ENCODE peak calls at places on chromosomes 6 and 20, in ten cellular contexts. X, K, Y, U, H, T, M, V, R and E are unnamed samples.

GRCh38 chr6:146433881-146434741 is 109.5 kb upstream of the RAB32 start:
- DNase-seq in X (no peak), K (peak), Y (no peak), U (no peak), H (peak), T (no peak), M (no peak), V (no peak), R (no peak), E (peak)

GRCh38 chr6:30722280-30723112 is 2.3 kb downstream of the TUBB start:
- DNase-seq in X (peak), K (peak), Y (peak), U (peak), H (peak), T (peak), M (peak), V (peak), R (peak), E (peak)

GRCh38 chr6:4776967-4777925 is 1.0 kb downstream of the CDYL start:
- DNase-seq in X (peak), K (peak), Y (peak), U (no peak), H (peak), T (peak), M (peak), V (no peak), R (no peak), E (no peak)

GRCh38 chr6:166465671-166466087 is 82.9 kb upstream of the MPC1 start:
- DNase-seq in X (no peak), K (peak), Y (no peak), U (no peak), H (no peak), T (peak), M (no peak), V (no peak), R (peak), E (no peak)

GRCh38 chr6:17167327-17167979 is 65.6 kb downstream of the STMND1 start:
- DNase-seq in X (no peak), K (peak), Y (peak), U (peak), H (peak), T (peak), M (no peak), V (no peak), R (peak), E (peak)

GRCh38 chr6:13766201-13766634 is 48.1 kb downstream of the MCUR1 start:
- DNase-seq in X (no peak), K (peak), Y (no peak), U (no peak), H (peak), T (peak), M (peak), V (no peak), R (no peak), E (no peak)

GRCh38 chr6:37331047-37331446 is 22.7 kb upstream of the RNF8 start:
- DNase-seq in X (no peak), K (no peak), Y (no peak), U (no peak), H (no peak), T (no peak), M (no peak), V (no peak), R (no peak), E (no peak)

GRCh38 chr20:9220874-9221547 is 152.1 kb downstream of the PLCB4 start:
- DNase-seq in X (no peak), K (peak), Y (no peak), U (no peak), H (peak), T (peak), M (no peak), V (no peak), R (no peak), E (no peak)

GRCh38 chr6:44966449-44967091 is 361.6 kb upstream of the RUNX2 start:
- DNase-seq in X (no peak), K (peak), Y (no peak), U (no peak), H (peak), T (peak), M (no peak), V (no peak), R (no peak), E (no peak)

GRCh38 chr6:63436356-63436755 is 116.6 kb upstream of the LGSN start:
- DNase-seq in X (no peak), K (no peak), Y (no peak), U (no peak), H (no peak), T (no peak), M (no peak), V (no peak), R (no peak), E (no peak)

GRCh38 chr6:2028457-2029038 is 216.9 kb downstream of the GMDS start:
- DNase-seq in X (no peak), K (no peak), Y (peak), U (no peak), H (no peak), T (no peak), M (peak), V (no peak), R (no peak), E (no peak)

GRCh38 chr6:162856885-162857284 is 129.1 kb downstream of the PACRG start:
- DNase-seq in X (no peak), K (peak), Y (peak), U (peak), H (peak), T (peak), M (no peak), V (no peak), R (no peak), E (peak)
- TF ChIP-seq CTCF in X (no peak), K (peak), Y (peak), U (peak), H (peak), T (peak), M (no peak), V (peak), R (peak), E (peak)

DNA sequence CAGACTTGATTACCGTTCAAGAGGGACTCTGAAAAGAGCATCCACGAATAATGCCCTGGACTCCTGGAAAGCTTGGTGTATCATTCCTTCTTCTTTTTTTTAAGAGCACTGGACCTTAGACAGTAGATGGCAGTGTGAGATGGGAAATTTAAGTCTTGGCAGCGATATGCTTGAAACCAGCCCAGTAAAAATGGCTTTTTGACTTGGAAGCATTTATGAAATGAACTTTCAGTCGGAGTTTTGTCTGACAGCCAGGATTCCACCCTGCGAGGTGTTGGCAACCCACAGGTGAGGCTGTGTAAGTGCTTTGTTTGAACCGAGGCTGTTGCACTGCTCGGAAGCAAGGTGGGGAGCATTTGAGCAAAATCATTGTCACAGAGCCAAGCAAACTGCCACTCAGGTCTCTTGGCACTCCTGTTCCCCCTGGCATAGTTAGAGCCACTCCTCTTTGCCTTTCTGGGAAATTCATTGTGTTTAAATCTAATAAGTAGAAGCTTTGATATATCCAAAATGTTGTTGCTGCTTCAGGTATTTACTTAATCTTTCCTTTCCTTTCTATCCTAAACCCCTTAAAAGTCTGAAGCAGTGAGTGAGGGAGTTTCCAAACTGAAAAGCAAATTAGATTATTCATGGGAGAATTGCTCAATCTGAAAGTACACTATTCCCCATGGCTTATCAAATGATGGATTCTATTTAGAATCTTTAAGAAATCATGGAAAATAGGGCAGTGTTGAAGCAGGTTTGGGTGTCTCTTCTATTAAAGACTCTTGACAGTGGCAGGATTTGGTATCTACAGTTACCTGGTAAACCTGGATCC is 272.8 kb upstream of the SLC35B3 start:
- DNase-seq in X (no peak), K (no peak), Y (peak), U (no peak), H (peak), T (no peak), M (no peak), V (no peak), R (no peak), E (no peak)
- TF ChIP-seq CTCF in X (no peak), K (no peak), Y (peak), U (peak), H (peak), T (no peak), M (no peak), V (peak), R (peak), E (peak)

DNA sequence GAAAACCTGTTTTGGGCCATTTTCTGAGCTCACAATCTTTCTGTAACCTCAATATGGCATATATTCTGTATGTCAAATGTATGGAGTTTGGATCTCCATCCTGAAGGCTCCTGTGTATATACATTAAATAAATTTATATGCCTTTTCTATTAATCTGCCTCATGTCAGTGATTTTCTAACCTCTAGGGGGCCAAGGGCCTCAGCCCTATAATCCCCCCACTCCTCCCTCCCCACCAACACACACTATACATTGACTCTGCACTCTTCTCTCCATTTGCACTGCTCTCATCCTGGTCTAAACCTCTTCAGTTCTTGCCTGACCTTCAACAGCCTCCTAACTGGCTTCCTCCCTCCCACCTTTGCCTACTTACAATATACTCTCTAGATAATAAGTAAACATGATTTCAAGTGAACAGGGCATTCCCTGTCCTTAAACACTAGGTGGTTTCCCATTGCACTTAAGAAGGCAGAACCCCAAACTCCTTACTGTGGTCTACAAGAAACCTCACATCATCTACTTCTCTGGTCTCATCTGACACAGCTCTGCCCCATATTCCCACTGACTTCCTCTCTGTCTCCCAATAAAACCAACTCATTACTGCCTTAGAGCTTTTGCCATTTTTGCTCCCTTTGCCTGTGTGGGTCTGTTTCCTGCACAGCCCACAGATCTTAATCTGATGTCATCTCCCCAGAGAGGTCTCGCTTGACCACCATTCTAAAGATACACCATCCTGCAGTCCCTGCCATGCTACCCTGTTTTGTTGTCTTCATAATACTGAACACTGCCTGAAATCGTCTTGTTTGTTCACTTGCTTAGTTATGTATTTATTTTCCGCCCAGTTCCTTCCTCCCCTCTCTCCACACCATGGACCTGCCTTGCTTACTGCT is 213.7 kb downstream of the SYNE1 start:
- DNase-seq in X (no peak), K (no peak), Y (peak), U (no peak), H (no peak), T (no peak), M (no peak), V (no peak), R (no peak), E (no peak)
- TF ChIP-seq CTCF in X (no peak), K (no peak), Y (no peak), U (no peak), H (no peak), T (peak), M (no peak), V (no peak), R (no peak), E (no peak)

DNA sequence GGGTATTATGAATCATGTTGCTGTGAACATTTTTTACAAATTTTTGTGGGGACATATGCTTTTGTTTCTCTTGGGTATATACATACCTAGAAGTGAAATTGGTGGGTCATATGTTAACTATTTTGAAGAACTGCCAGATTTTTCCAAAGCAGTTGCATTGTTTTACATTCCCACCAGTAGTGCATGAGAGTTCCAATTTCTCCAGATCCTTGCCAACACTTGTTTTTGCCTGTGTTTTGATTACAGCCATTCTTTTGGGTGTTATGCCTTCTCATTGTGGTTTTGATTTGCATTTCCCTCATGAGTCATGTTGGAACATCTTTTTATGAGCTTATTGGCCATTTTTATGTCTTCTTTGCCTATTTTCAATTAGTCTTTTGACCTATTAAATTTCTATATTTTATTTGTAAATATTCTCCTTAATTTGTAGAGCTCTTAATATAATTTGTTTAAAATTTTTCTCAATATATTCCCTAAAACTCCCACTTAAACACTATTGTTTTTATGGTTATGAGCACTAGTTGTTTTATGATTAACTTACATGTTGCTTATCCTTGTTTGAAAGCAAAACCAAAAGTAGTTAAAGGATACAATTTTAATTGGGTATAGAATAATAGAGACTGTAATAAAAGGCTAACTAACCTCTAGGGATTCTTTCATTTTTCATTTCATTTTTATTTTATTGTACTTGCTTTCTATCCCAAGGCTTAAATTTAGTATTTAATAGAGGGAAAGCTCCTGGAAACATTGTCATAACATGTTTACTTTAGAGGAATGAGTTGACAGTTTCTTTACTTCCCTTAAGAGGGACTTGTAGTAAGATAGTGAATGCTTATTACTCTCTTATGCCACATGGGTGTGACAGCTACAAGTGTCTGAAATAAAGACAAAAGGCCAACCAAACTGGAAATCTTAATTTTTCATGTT is 5.5 kb downstream of the UBR2 start:
- DNase-seq in X (no peak), K (peak), Y (peak), U (no peak), H (peak), T (peak), M (no peak), V (no peak), R (no peak), E (no peak)
- TF ChIP-seq CTCF in X (no peak), K (peak), Y (no peak), U (no peak), H (no peak), T (peak), M (no peak), V (no peak), R (no peak), E (no peak)

DNA sequence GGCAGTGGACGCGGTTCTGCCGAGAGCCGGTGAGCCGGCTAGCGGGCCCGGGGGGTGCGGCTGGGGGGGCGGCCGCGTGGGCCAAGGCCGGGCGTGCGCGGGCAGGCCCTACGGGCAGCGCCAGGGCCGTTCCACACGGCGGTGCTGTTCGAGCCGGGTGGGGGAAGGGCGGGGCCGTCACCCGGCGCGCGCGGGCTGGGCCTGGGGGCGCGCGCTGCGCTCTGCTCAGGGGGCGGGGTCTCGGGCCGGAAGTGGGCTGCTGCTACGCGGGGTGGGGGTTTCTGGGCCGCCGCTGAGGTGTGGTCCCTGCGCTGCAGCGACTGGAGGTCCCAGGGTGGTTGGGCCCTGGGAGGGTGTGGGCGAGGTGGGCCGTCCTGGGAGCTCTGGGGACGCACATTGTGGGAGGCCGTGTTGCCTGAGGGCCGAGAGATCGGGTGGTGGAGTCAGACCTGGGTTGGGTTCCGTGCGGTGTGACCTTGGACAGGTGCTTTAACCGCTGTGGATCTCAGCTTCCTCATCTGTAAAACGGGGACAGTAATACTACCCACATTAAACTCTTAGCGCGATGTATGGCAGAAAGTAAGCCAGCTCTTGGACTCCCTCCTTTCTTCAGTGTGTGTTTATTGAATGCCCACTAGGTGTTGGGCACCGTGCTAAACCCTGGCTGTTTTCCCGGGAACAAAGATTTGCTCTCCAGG is 395 bp downstream of the MAPRE1 start:
- DNase-seq in X (peak), K (peak), Y (peak), U (peak), H (peak), T (peak), M (peak), V (peak), R (peak), E (peak)
- TF ChIP-seq CTCF in X (no peak), K (peak), Y (no peak), U (peak), H (peak), T (no peak), M (no peak), V (no peak), R (no peak), E (no peak)

GRCh38 chr6:42306439-42307140 is 88.9 kb upstream of the MRPS10 start:
- DNase-seq in X (no peak), K (no peak), Y (no peak), U (no peak), H (no peak), T (no peak), M (no peak), V (no peak), R (no peak), E (no peak)
- TF ChIP-seq CTCF in X (no peak), K (no peak), Y (no peak), U (no peak), H (no peak), T (no peak), M (no peak), V (no peak), R (no peak), E (no peak)

DNA sequence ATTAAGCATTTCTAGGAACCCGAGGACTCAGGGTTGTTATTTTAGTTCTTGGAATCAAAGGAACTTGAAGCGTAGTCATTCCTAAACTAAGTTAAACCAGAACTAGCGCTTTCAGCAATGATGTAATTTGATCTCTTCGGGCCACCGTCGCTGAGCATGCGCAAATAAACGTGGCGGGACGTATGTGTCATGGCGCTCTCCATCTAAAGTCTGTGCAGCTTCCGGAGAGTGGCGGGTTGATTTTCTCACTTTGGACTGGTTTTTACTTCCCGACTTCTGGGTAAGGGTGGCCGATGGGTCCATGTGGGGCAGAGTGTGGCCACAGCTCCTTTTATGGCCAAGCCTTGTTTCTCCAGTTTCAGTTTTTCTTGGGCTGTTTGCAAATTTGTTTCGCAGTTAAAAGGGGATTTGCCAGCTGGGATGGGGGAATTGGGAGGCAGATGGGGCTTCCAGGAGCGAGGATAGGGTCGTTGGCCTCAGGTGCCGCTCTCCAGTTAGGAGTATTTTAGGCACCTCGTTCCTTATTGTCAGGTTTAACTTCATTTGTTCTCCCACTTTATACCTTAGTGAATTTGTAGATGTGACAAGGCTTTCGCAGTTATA is at the start of gene CDKAL1:
- DNase-seq in X (peak), K (peak), Y (peak), U (peak), H (peak), T (peak), M (peak), V (peak), R (peak), E (peak)
- TF ChIP-seq CTCF in X (no peak), K (no peak), Y (no peak), U (no peak), H (no peak), T (no peak), M (no peak), V (no peak), R (no peak), E (no peak)

GRCh38 chr20:63477061-63477616 is 4.7 kb upstream of the KCNQ2 start:
- DNase-seq in X (no peak), K (no peak), Y (no peak), U (no peak), H (no peak), T (no peak), M (no peak), V (no peak), R (no peak), E (no peak)
- TF ChIP-seq CTCF in X (no peak), K (no peak), Y (no peak), U (no peak), H (no peak), T (no peak), M (no peak), V (no peak), R (no peak), E (no peak)

DNA sequence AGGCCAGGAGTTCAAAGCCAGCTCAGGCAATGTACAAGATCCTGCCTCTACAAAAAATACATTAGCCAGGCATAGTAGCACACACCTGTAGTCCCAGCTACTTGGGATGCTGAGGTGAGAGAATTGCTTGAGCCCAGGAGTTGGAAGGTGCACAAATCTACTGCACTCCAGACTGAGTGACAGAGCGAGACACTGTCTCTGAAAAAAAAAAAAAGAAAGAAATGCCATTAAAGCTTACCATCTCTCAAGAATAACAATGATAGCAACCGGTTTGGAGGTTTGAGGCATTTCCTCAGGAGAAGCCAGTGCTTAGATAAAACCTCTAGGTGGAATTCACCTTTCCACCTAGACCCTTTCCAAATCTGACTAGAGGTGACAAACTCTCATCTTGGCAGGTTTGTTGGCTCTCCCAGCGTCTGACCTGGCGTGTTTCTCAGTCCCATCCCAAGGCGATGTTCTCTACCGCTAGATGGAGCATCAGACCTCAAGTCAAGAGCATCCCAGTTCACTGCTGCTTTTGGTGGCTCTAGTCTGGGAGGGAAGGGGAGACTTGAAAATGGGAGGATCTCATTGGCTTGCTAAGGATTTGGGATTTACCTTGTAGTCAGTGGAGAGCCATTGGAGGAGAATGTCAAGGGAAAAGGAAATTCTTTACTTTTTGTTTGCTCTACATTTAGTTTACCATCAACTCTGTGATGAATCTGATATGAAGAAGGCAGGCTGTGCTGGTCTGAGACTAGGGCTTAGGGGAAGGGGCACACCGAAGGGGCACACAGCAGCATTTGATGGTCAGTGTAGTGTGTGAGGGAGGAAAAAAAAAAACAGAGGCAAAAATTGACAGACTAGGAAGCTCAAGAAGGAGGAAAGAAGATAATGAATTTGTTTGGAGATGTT is 67.9 kb downstream of the NCOA7 start:
- DNase-seq in X (no peak), K (peak), Y (peak), U (peak), H (peak), T (peak), M (peak), V (no peak), R (no peak), E (peak)
- TF ChIP-seq CTCF in X (no peak), K (peak), Y (peak), U (peak), H (peak), T (peak), M (no peak), V (peak), R (peak), E (peak)